ENCODE peak calls at places on chromosomes 2 and 18, in four cellular contexts. Y is foreskin keratinocyte; W is stimulated activated CD4-positive, alpha-beta T cell treated with anti-CD3 and anti-CD28 coated beads, Interleukin-12 subunit alpha, Interleukin-12 subunit beta, amount 100 ng/mL, for 4 hours; B is HCT116. H is an unnamed sample.

GRCh38 chr2:228589115-228589514 is 407.6 kb upstream of the SPHKAP start:
- DNase-seq in Y (no peak), W (no peak), B (no peak), H (no peak)

GRCh38 chr2:239147376-239147775 is 253.4 kb downstream of the HDAC4 start:
- DNase-seq in Y (no peak), W (no peak), B (no peak), H (no peak)

GRCh38 chr2:237734905-237735623 is 63.5 kb upstream of the RBM44 start:
- DNase-seq in Y (no peak), W (no peak), B (no peak), H (no peak)

GRCh38 chr18:22828171-22828570 is 105.0 kb upstream of the RBBP8 start:
- DNase-seq in Y (peak; percentile 96), W (no peak), B (no peak), H (peak; percentile 64)

GRCh38 chr18:48161911-48162698 is 231.6 kb upstream of the SMAD2 start:
- DNase-seq in Y (no peak), W (no peak), B (no peak), H (no peak)

GRCh38 chr2:121008978-121009377 is 273.3 kb downstream of the GLI2 start:
- DNase-seq in Y (no peak), W (no peak), B (peak; percentile 3), H (no peak)

GRCh38 chr2:156727867-156728266 is 291.7 kb downstream of the GPD2 start:
- DNase-seq in Y (no peak), W (no peak), B (no peak), H (no peak)

GRCh38 chr2:201964631-201965206 is 68.9 kb upstream of the FZD7 start:
- DNase-seq in Y (no peak), W (no peak), B (no peak), H (no peak)

GRCh38 chr2:95060446-95061118 is 35.1 kb downstream of the MAL start:
- DNase-seq in Y (no peak), W (no peak), B (no peak), H (no peak)

GRCh38 chr2:175057078-175057685 is 52.0 kb upstream of the CHN1 start:
- DNase-seq in Y (peak; percentile 4), W (no peak), B (peak; percentile 57), H (no peak)

GRCh38 chr2:120654383-120655134 is 81.1 kb upstream of the GLI2 start:
- DNase-seq in Y (no peak), W (no peak), B (no peak), H (no peak)

GRCh38 chr2:134714228-134714627 is 4.6 kb downstream of the TMEM163 start:
- DNase-seq in Y (no peak), W (no peak), B (no peak), H (no peak)

GRCh38 chr2:97728091-97728596 is 14.8 kb downstream of the ZAP70 start:
- DNase-seq in Y (peak; percentile 64), W (no peak), B (no peak), H (peak; percentile 64)

GRCh38 chr2:217795706-217796465 is 206.9 kb downstream of the TNS1 start:
- DNase-seq in Y (no peak), W (no peak), B (no peak), H (no peak)

GRCh38 chr18:48711651-48712486 is 173.0 kb downstream of the CTIF start:
- DNase-seq in Y (no peak), W (no peak), B (peak; percentile 21), H (no peak)

GRCh38 chr2:236572482-236572881 is 2.9 kb downstream of the ACKR3 start:
- DNase-seq in Y (no peak), W (no peak), B (no peak), H (no peak)

GRCh38 chr2:27747827-27748352 is 23.6 kb upstream of the MRPL33 start:
- DNase-seq in Y (no peak), W (no peak), B (no peak), H (no peak)

GRCh38 chr2:45964226-45964841 is 312.9 kb downstream of the PRKCE start:
- DNase-seq in Y (peak; percentile 99), W (no peak), B (peak; percentile 97), H (peak; percentile 94)

GRCh38 chr2:235135990-235136561 is 184.3 kb downstream of the SH3BP4 start:
- DNase-seq in Y (peak; percentile 44), W (peak; percentile 44), B (peak; percentile 77), H (peak; percentile 77)

GRCh38 chr2:239945751-239946569 is 79.2 kb downstream of the NDUFA10 start:
- DNase-seq in Y (no peak), W (no peak), B (no peak), H (no peak)

GRCh38 chr2:86254576-86255538 is 55.6 kb downstream of the MRPL35 start:
- DNase-seq in Y (peak; percentile 47), W (no peak), B (no peak), H (no peak)

GRCh38 chr2:142758973-142759372 is 118.5 kb upstream of the KYNU start:
- DNase-seq in Y (no peak), W (no peak), B (no peak), H (no peak)

GRCh38 chr2:18525236-18525635 is 35.2 kb downstream of the RDH14 start:
- DNase-seq in Y (no peak), W (no peak), B (no peak), H (no peak)

GRCh38 chr2:215744514-215744913 is 268.8 kb downstream of the MREG start:
- DNase-seq in Y (no peak), W (no peak), B (no peak), H (no peak)

GRCh38 chr18:3595282-3596273 is 145.6 kb downstream of the TGIF1 start:
- DNase-seq in Y (peak; percentile 97), W (no peak), B (no peak), H (peak; percentile 78)

GRCh38 chr2:209334188-209335017 is 89.4 kb upstream of the MAP2 start:
- DNase-seq in Y (peak; percentile 50), W (peak; percentile 7), B (peak; percentile 60), H (peak; percentile 41)

GRCh38 chr2:73034661-73035374 is 36.7 kb downstream of the SFXN5 start:
- DNase-seq in Y (no peak), W (no peak), B (no peak), H (no peak)

GRCh38 chr18:62844850-62845643 is 129.7 kb downstream of the PHLPP1 start:
- DNase-seq in Y (no peak), W (peak; percentile 4), B (no peak), H (no peak)

GRCh38 chr18:50879302-50880107 is 587 bp downstream of the ME2 start:
- DNase-seq in Y (peak; percentile 52), W (no peak), B (no peak), H (peak; percentile 5)

GRCh38 chr2:232980683-232981082 is 32.4 kb downstream of the NGEF start:
- DNase-seq in Y (no peak), W (no peak), B (no peak), H (no peak)

GRCh38 chr2:2573658-2574293 is 242.7 kb upstream of the MYT1L start:
- DNase-seq in Y (no peak), W (no peak), B (no peak), H (no peak)

GRCh38 chr2:71592181-71592711 is 138.9 kb downstream of the DYSF start:
- DNase-seq in Y (no peak), W (no peak), B (no peak), H (no peak)

GRCh38 chr2:61272421-61273070 is 110.6 kb downstream of the C2orf74 start:
- DNase-seq in Y (no peak), W (no peak), B (no peak), H (no peak)

GRCh38 chr2:144444418-144444817 is 75.5 kb downstream of the ZEB2 start:
- DNase-seq in Y (no peak), W (no peak), B (no peak), H (no peak)